ENCODE peak calls at places on chromosomes 16 and 17, in eight cellular contexts. One of them, this sample, is unnamed.

GRCh38 chr17:42087042-42087701 is 11.1 kb downstream of the ZNF385C start:
- DNase-seq in Peyer's patch: no peak
- DNase-seq in adrenal gland: no peak
- DNase-seq in IMR-90: no peak
- DNase-seq in fibroblast of lung: no peak
- DNase-seq in heart left ventricle: no peak
- DNase-seq in psoas muscle: no peak
- DNase-seq in CD8-positive, alpha-beta T cell: no peak
- DNase-seq in this sample: peak; percentile 76

GRCh38 chr16:79966226-79966625 is 365.7 kb upstream of the MAF start:
- DNase-seq in CD8-positive, alpha-beta T cell: no peak
- DNase-seq in psoas muscle: no peak
- DNase-seq in Peyer's patch: no peak
- DNase-seq in heart left ventricle: no peak
- DNase-seq in adrenal gland: no peak
- DNase-seq in IMR-90: no peak
- DNase-seq in fibroblast of lung: no peak
- DNase-seq in this sample: no peak

GRCh38 chr16:77584205-77584859 is 138.0 kb upstream of the NUDT7 start:
- DNase-seq in heart left ventricle: no peak
- DNase-seq in IMR-90: peak; percentile 63
- DNase-seq in adrenal gland: peak; percentile 61
- DNase-seq in fibroblast of lung: peak; percentile 58
- DNase-seq in CD8-positive, alpha-beta T cell: peak; percentile 24
- DNase-seq in psoas muscle: no peak
- DNase-seq in Peyer's patch: no peak
- DNase-seq in this sample: peak; percentile 72

GRCh38 chr17:19369846-19370492 is 7.4 kb upstream of the B9D1 start:
- DNase-seq in fibroblast of lung: no peak
- DNase-seq in Peyer's patch: no peak
- DNase-seq in IMR-90: no peak
- DNase-seq in psoas muscle: no peak
- DNase-seq in CD8-positive, alpha-beta T cell: peak; percentile 43
- DNase-seq in adrenal gland: no peak
- DNase-seq in heart left ventricle: no peak
- DNase-seq in this sample: no peak

GRCh38 chr17:1231456-1231855 is 38.8 kb upstream of the BHLHA9 start:
- DNase-seq in heart left ventricle: peak; percentile 49
- DNase-seq in Peyer's patch: no peak
- DNase-seq in psoas muscle: no peak
- DNase-seq in CD8-positive, alpha-beta T cell: no peak
- DNase-seq in IMR-90: no peak
- DNase-seq in adrenal gland: peak; percentile 44
- DNase-seq in fibroblast of lung: no peak
- DNase-seq in this sample: peak; percentile 29

GRCh38 chr17:79907217-79907715 is 68.0 kb upstream of the CBX4 start:
- DNase-seq in IMR-90: no peak
- DNase-seq in Peyer's patch: no peak
- DNase-seq in fibroblast of lung: no peak
- DNase-seq in heart left ventricle: no peak
- DNase-seq in CD8-positive, alpha-beta T cell: no peak
- DNase-seq in psoas muscle: no peak
- DNase-seq in adrenal gland: no peak
- DNase-seq in this sample: no peak

GRCh38 chr17:75130632-75131277 is 787 bp downstream of the NT5C start:
- DNase-seq in IMR-90: peak; percentile 58
- DNase-seq in CD8-positive, alpha-beta T cell: peak; percentile 56
- DNase-seq in Peyer's patch: peak; percentile 46
- DNase-seq in heart left ventricle: peak; percentile 48
- DNase-seq in psoas muscle: peak; percentile 67
- DNase-seq in fibroblast of lung: peak; percentile 57
- DNase-seq in adrenal gland: peak; percentile 64
- DNase-seq in this sample: peak; percentile 60

GRCh38 chr17:75778861-75779249 is 5.8 kb upstream of the UNK start:
- DNase-seq in psoas muscle: no peak
- DNase-seq in IMR-90: peak; percentile 35
- DNase-seq in heart left ventricle: no peak
- DNase-seq in adrenal gland: no peak
- DNase-seq in fibroblast of lung: no peak
- DNase-seq in CD8-positive, alpha-beta T cell: peak; percentile 70
- DNase-seq in Peyer's patch: peak; percentile 48
- DNase-seq in this sample: peak; percentile 55

GRCh38 chr16:30971298-30971697 is 13.7 kb upstream of the HSD3B7 start:
- DNase-seq in adrenal gland: no peak
- DNase-seq in heart left ventricle: no peak
- DNase-seq in CD8-positive, alpha-beta T cell: no peak
- DNase-seq in psoas muscle: no peak
- DNase-seq in Peyer's patch: no peak
- DNase-seq in fibroblast of lung: no peak
- DNase-seq in IMR-90: no peak
- DNase-seq in this sample: no peak

GRCh38 chr16:67989322-67990017 is 9.2 kb upstream of the DPEP3 start:
- DNase-seq in adrenal gland: no peak
- DNase-seq in fibroblast of lung: no peak
- DNase-seq in Peyer's patch: no peak
- DNase-seq in heart left ventricle: no peak
- DNase-seq in CD8-positive, alpha-beta T cell: no peak
- DNase-seq in psoas muscle: peak; percentile 72
- DNase-seq in IMR-90: no peak
- DNase-seq in this sample: no peak

GRCh38 chr16:79093554-79093967 is 507.0 kb downstream of the MAF start:
- DNase-seq in heart left ventricle: peak; percentile 44
- DNase-seq in adrenal gland: peak; percentile 35
- DNase-seq in fibroblast of lung: no peak
- DNase-seq in psoas muscle: no peak
- DNase-seq in Peyer's patch: peak; percentile 43
- DNase-seq in CD8-positive, alpha-beta T cell: peak; percentile 26
- DNase-seq in IMR-90: no peak
- DNase-seq in this sample: no peak

GRCh38 chr16:28923652-28924398 is 1.2 kb downstream of the RABEP2 start:
- DNase-seq in fibroblast of lung: no peak
- DNase-seq in adrenal gland: peak; percentile 19
- DNase-seq in Peyer's patch: peak; percentile 79
- DNase-seq in heart left ventricle: no peak
- DNase-seq in IMR-90: no peak
- DNase-seq in psoas muscle: no peak
- DNase-seq in CD8-positive, alpha-beta T cell: no peak
- DNase-seq in this sample: peak; percentile 30

GRCh38 chr16:54484700-54485099 is 198.1 kb upstream of the IRX3 start:
- DNase-seq in IMR-90: no peak
- DNase-seq in adrenal gland: no peak
- DNase-seq in Peyer's patch: no peak
- DNase-seq in heart left ventricle: no peak
- DNase-seq in CD8-positive, alpha-beta T cell: no peak
- DNase-seq in fibroblast of lung: no peak
- DNase-seq in psoas muscle: no peak
- DNase-seq in this sample: no peak

GRCh38 chr16:825298-826061 is 24.9 kb upstream of the GNG13 start:
- DNase-seq in Peyer's patch: no peak
- DNase-seq in IMR-90: no peak
- DNase-seq in CD8-positive, alpha-beta T cell: no peak
- DNase-seq in psoas muscle: no peak
- DNase-seq in adrenal gland: peak; percentile 85
- DNase-seq in fibroblast of lung: no peak
- DNase-seq in heart left ventricle: no peak
- DNase-seq in this sample: peak; percentile 71

GRCh38 chr16:10765772-10766171 is 22.1 kb downstream of the NUBP1 start:
- DNase-seq in adrenal gland: no peak
- DNase-seq in heart left ventricle: no peak
- DNase-seq in fibroblast of lung: no peak
- DNase-seq in Peyer's patch: no peak
- DNase-seq in IMR-90: no peak
- DNase-seq in psoas muscle: no peak
- DNase-seq in CD8-positive, alpha-beta T cell: peak; percentile 61
- DNase-seq in this sample: no peak

GRCh38 chr17:49597438-49597837 is 21.8 kb downstream of the NXPH3 start:
- DNase-seq in fibroblast of lung: no peak
- DNase-seq in CD8-positive, alpha-beta T cell: no peak
- DNase-seq in heart left ventricle: no peak
- DNase-seq in IMR-90: no peak
- DNase-seq in Peyer's patch: no peak
- DNase-seq in adrenal gland: no peak
- DNase-seq in psoas muscle: no peak
- DNase-seq in this sample: no peak

GRCh38 chr17:81142301-81143199 is 22.8 kb upstream of the PVALEF start:
- DNase-seq in psoas muscle: peak; percentile 90
- DNase-seq in adrenal gland: peak; percentile 89
- DNase-seq in IMR-90: peak; percentile 56
- DNase-seq in heart left ventricle: peak; percentile 81
- DNase-seq in Peyer's patch: peak; percentile 59
- DNase-seq in CD8-positive, alpha-beta T cell: peak; percentile 57
- DNase-seq in fibroblast of lung: peak; percentile 56
- DNase-seq in this sample: peak; percentile 90
- H3K27me3 ChIP-seq in psoas muscle: no peaks in the 10 kb centered on the region
- H3K27me3 ChIP-seq in adrenal gland: no peaks in the 10 kb centered on the region
- H3K27me3 ChIP-seq in IMR-90: peaks cover 5% of the 10 kb centered on the region
- H3K27me3 ChIP-seq in heart left ventricle: no peaks in the 10 kb centered on the region
- H3K27me3 ChIP-seq in Peyer's patch: no peaks in the 10 kb centered on the region
- H3K27me3 ChIP-seq in CD8-positive, alpha-beta T cell: no peaks in the 10 kb centered on the region
- H3K27me3 ChIP-seq in fibroblast of lung: no peaks in the 10 kb centered on the region
- H3K27me3 ChIP-seq in this sample: no peaks in the 10 kb centered on the region

GRCh38 chr17:61481421-61481820 is 29.2 kb downstream of the TBX4 start:
- DNase-seq in adrenal gland: no peak
- DNase-seq in heart left ventricle: no peak
- DNase-seq in IMR-90: no peak
- DNase-seq in fibroblast of lung: no peak
- DNase-seq in psoas muscle: no peak
- DNase-seq in Peyer's patch: no peak
- DNase-seq in CD8-positive, alpha-beta T cell: no peak
- DNase-seq in this sample: no peak

GRCh38 chr17:61482467-61482866 is 30.2 kb downstream of the TBX4 start:
- DNase-seq in Peyer's patch: no peak
- DNase-seq in IMR-90: no peak
- DNase-seq in fibroblast of lung: no peak
- DNase-seq in psoas muscle: no peak
- DNase-seq in CD8-positive, alpha-beta T cell: no peak
- DNase-seq in adrenal gland: no peak
- DNase-seq in heart left ventricle: no peak
- DNase-seq in this sample: no peak

GRCh38 chr17:61478790-61479492 is 26.7 kb downstream of the TBX4 start:
- DNase-seq in heart left ventricle: no peak
- DNase-seq in IMR-90: no peak
- DNase-seq in psoas muscle: no peak
- DNase-seq in Peyer's patch: no peak
- DNase-seq in CD8-positive, alpha-beta T cell: no peak
- DNase-seq in fibroblast of lung: no peak
- DNase-seq in adrenal gland: no peak
- DNase-seq in this sample: no peak

GRCh38 chr17:61479493-61480413 is 27.5 kb downstream of the TBX4 start:
- DNase-seq in psoas muscle: no peak
- DNase-seq in heart left ventricle: no peak
- DNase-seq in Peyer's patch: no peak
- DNase-seq in adrenal gland: no peak
- DNase-seq in CD8-positive, alpha-beta T cell: no peak
- DNase-seq in IMR-90: no peak
- DNase-seq in fibroblast of lung: no peak
- DNase-seq in this sample: no peak

DNA sequence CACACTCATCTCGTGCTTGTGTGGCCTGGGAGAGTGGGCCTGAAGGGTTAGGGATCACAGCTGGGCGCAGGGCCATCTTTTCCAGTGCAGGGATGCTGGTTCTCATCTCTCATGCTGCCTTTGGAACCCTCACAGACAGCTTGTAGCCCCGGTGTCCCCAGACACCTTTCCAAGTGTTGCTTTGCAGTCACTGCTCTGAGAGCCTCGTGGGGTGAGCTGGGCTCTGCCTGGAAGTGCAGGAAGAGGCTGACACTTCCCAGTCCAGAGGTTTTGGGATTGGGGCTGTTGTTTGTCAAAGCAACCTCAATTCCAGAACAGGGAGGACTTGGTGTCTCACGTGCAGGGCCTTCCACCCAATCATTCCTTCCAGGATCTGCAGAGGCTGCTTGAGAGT is 28.2 kb downstream of the TBX4 start:
- DNase-seq in adrenal gland: no peak
- DNase-seq in Peyer's patch: no peak
- DNase-seq in heart left ventricle: no peak
- DNase-seq in fibroblast of lung: no peak
- DNase-seq in psoas muscle: no peak
- DNase-seq in IMR-90: no peak
- DNase-seq in CD8-positive, alpha-beta T cell: no peak
- DNase-seq in this sample: no peak
- H3K27me3 ChIP-seq in adrenal gland: peaks cover 11% of the 10 kb centered on the region
- H3K27me3 ChIP-seq in Peyer's patch: no peaks in the 10 kb centered on the region
- H3K27me3 ChIP-seq in heart left ventricle: peaks cover 16% of the 10 kb centered on the region
- H3K27me3 ChIP-seq in fibroblast of lung: no peaks in the 10 kb centered on the region
- H3K27me3 ChIP-seq in psoas muscle: no peaks in the 10 kb centered on the region
- H3K27me3 ChIP-seq in IMR-90: peaks cover 2% of the 10 kb centered on the region
- H3K27me3 ChIP-seq in CD8-positive, alpha-beta T cell: no peaks in the 10 kb centered on the region
- H3K27me3 ChIP-seq in this sample: no peaks in the 10 kb centered on the region

DNA sequence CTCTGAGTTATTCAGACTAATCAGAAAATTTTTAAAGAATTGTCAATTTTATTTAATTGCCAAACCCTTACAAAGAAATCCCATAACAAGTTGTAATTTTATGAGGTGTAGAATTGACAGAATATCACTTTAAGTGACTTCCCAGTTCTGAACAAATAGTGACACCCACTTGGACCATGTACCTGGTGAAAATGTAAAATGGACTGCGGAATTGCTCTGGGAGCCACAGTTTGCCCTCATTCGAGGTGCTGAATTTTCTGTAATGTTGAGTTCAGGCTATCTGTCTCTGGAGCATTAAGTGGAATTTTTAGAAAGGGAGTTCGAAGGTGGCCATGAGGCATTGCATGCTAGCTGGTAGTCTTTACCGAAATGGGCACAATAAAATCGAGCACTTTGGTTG is 5.1 kb downstream of the GNAO1 start:
- DNase-seq in heart left ventricle: no peak
- DNase-seq in Peyer's patch: no peak
- DNase-seq in IMR-90: no peak
- DNase-seq in fibroblast of lung: no peak
- DNase-seq in psoas muscle: no peak
- DNase-seq in CD8-positive, alpha-beta T cell: no peak
- DNase-seq in adrenal gland: no peak
- DNase-seq in this sample: no peak
- H3K27me3 ChIP-seq in heart left ventricle: no peaks in the 10 kb centered on the region
- H3K27me3 ChIP-seq in Peyer's patch: no peaks in the 10 kb centered on the region
- H3K27me3 ChIP-seq in IMR-90: peaks cover 46% of the 10 kb centered on the region
- H3K27me3 ChIP-seq in fibroblast of lung: peaks cover 26% of the 10 kb centered on the region
- H3K27me3 ChIP-seq in psoas muscle: no peaks in the 10 kb centered on the region
- H3K27me3 ChIP-seq in CD8-positive, alpha-beta T cell: peaks cover 20% of the 10 kb centered on the region
- H3K27me3 ChIP-seq in adrenal gland: peaks cover 27% of the 10 kb centered on the region
- H3K27me3 ChIP-seq in this sample: no peaks in the 10 kb centered on the region

DNA sequence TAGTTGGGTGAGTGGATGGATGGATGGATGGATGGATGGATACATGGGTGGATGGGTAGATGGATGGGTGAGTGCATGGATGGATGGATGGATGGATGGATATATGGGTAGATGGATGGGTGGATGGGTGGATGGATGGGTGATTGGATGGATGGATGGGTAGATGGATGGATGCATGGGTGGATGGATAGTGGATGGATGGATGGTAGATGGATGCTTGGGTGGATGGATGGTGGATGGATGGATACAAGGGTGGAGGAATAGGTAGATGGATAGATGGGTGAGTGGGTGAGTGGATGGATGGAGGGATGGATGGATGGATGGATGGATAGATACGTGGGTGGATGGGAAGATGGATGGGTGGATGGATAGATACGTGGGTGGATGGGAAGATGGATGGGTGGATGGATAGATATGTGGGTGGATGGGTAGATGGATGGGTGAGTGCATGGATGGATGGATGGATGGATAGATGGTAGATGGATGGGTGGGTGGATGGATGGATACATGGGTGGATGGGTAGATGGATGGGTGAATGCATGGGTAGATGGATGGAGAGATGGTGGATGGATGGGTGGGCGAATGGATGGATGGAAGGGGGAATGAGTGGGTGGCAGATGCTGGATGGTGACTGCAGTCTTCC is 19.0 kb downstream of the ZNF469 start:
- DNase-seq in psoas muscle: no peak
- DNase-seq in fibroblast of lung: no peak
- DNase-seq in CD8-positive, alpha-beta T cell: no peak
- DNase-seq in heart left ventricle: no peak
- DNase-seq in adrenal gland: no peak
- DNase-seq in IMR-90: no peak
- DNase-seq in Peyer's patch: no peak
- DNase-seq in this sample: no peak
- H3K27me3 ChIP-seq in psoas muscle: no peaks in the 10 kb centered on the region
- H3K27me3 ChIP-seq in fibroblast of lung: no peaks in the 10 kb centered on the region
- H3K27me3 ChIP-seq in CD8-positive, alpha-beta T cell: no peaks in the 10 kb centered on the region
- H3K27me3 ChIP-seq in heart left ventricle: no peaks in the 10 kb centered on the region
- H3K27me3 ChIP-seq in adrenal gland: no peaks in the 10 kb centered on the region
- H3K27me3 ChIP-seq in IMR-90: no peaks in the 10 kb centered on the region
- H3K27me3 ChIP-seq in Peyer's patch: no peaks in the 10 kb centered on the region
- H3K27me3 ChIP-seq in this sample: no peaks in the 10 kb centered on the region

This sample was measured in testis.